ENCODE peak calls at places on chromosomes 3 and 15, in five cellular contexts. E, L, Y, K and H are unnamed samples.

GRCh38 chr3:127139601-127140500 is 53.1 kb upstream of the PRR23E start:
- DNase-seq in E (no peak), L (no peak), Y (no peak), K (peak; percentile 43), H (no peak)

GRCh38 chr3:127158614-127159221 is 34.2 kb upstream of the PRR23E start:
- DNase-seq in E (no peak), L (no peak), Y (no peak), K (no peak), H (peak; percentile 6)

GRCh38 chr15:63818191-63818590 is 15.6 kb downstream of the HERC1 start:
- DNase-seq in E (peak; percentile 22), L (no peak), Y (no peak), K (no peak), H (no peak)

GRCh38 chr3:157354722-157355121 is 81.9 kb upstream of the PTX3 start:
- DNase-seq in E (peak; percentile 18), L (no peak), Y (no peak), K (no peak), H (no peak)

GRCh38 chr3:10351013-10351735 is 30.3 kb upstream of the SEC13 start:
- DNase-seq in E (no peak), L (no peak), Y (no peak), K (peak; percentile 63), H (no peak)

GRCh38 chr15:89068325-89068784 is 19.9 kb upstream of the ABHD2 start:
- DNase-seq in E (peak; percentile 98), L (peak; percentile 69), Y (no peak), K (no peak), H (peak; percentile 46)

GRCh38 chr15:100973351-100974034 is 54.3 kb downstream of the LRRK1 start:
- DNase-seq in E (no peak), L (no peak), Y (no peak), K (peak; percentile 87), H (no peak)

GRCh38 chr3:71511037-71511436 is 72.5 kb downstream of the FOXP1 start:
- DNase-seq in E (peak; percentile 90), L (no peak), Y (no peak), K (no peak), H (peak; percentile 65)

GRCh38 chr3:177665122-177665808 is 468.0 kb upstream of the TBL1XR1 start:
- DNase-seq in E (peak; percentile 80), L (no peak), Y (no peak), K (no peak), H (no peak)

GRCh38 chr15:77266708-77267387 is 153.1 kb downstream of the PEAK1 start:
- DNase-seq in E (peak; percentile 64), L (no peak), Y (no peak), K (no peak), H (no peak)

GRCh38 chr15:89243046-89243690 is 611 bp upstream of the FANCI start:
- DNase-seq in E (peak; percentile 10), L (no peak), Y (no peak), K (no peak), H (no peak)

GRCh38 chr3:133905376-133905775 is 9.7 kb upstream of the RAB6B start:
- DNase-seq in E (no peak), L (no peak), Y (no peak), K (no peak), H (no peak)

GRCh38 chr15:97446138-97446537 is 514.4 kb upstream of the ARRDC4 start:
- DNase-seq in E (no peak), L (no peak), Y (no peak), K (no peak), H (no peak)

GRCh38 chr3:171284308-171285075 is 175.7 kb downstream of the TNIK start:
- DNase-seq in E (peak; percentile 98), L (peak; percentile 76), Y (no peak), K (peak; percentile 3), H (peak; percentile 43)

GRCh38 chr15:88647362-88648105 is 8.7 kb downstream of the ISG20 start:
- DNase-seq in E (no peak), L (no peak), Y (no peak), K (peak; percentile 65), H (no peak)

GRCh38 chr3:69719723-69720122 is 19.5 kb upstream of the MITF start:
- DNase-seq in E (no peak), L (no peak), Y (no peak), K (no peak), H (no peak)

GRCh38 chr15:72222433-72222832 is 8.6 kb downstream of the PKM start:
- DNase-seq in E (no peak), L (no peak), Y (no peak), K (no peak), H (peak; percentile 95)

GRCh38 chr3:128080323-128080898 is 28.2 kb downstream of the SEC61A1 start:
- DNase-seq in E (peak; percentile 98), L (no peak), Y (peak; percentile 62), K (no peak), H (peak; percentile 59)

GRCh38 chr15:71275098-71275497 is 159.8 kb downstream of the THSD4 start:
- DNase-seq in E (peak; percentile 92), L (no peak), Y (no peak), K (no peak), H (peak; percentile 73)

GRCh38 chr3:102512734-102513518 is 78.1 kb downstream of the ZPLD1 start:
- DNase-seq in E (no peak), L (no peak), Y (no peak), K (no peak), H (no peak)

GRCh38 chr15:101022876-101023275 is 103.7 kb downstream of the LRRK1 start:
- DNase-seq in E (no peak), L (no peak), Y (no peak), K (no peak), H (no peak)

GRCh38 chr3:108569336-108569735 is 19.9 kb downstream of the CIP2A start:
- DNase-seq in E (no peak), L (no peak), Y (no peak), K (no peak), H (no peak)

GRCh38 chr15:27868828-27869404 is 230.2 kb downstream of the OCA2 start:
- DNase-seq in E (no peak), L (no peak), Y (no peak), K (no peak), H (no peak)

GRCh38 chr3:99645277-99646106 is 7.1 kb downstream of the COL8A1 start:
- DNase-seq in E (peak; percentile 81), L (no peak), Y (peak; percentile 16), K (peak; percentile 23), H (peak; percentile 41)

GRCh38 chr3:51677358-51677757 is 6.3 kb downstream of the TEX264 start:
- DNase-seq in E (no peak), L (no peak), Y (no peak), K (no peak), H (no peak)

GRCh38 chr3:106337116-106337515 is 468.3 kb upstream of the CBLB start:
- DNase-seq in E (peak; percentile 58), L (no peak), Y (no peak), K (no peak), H (no peak)

DNA sequence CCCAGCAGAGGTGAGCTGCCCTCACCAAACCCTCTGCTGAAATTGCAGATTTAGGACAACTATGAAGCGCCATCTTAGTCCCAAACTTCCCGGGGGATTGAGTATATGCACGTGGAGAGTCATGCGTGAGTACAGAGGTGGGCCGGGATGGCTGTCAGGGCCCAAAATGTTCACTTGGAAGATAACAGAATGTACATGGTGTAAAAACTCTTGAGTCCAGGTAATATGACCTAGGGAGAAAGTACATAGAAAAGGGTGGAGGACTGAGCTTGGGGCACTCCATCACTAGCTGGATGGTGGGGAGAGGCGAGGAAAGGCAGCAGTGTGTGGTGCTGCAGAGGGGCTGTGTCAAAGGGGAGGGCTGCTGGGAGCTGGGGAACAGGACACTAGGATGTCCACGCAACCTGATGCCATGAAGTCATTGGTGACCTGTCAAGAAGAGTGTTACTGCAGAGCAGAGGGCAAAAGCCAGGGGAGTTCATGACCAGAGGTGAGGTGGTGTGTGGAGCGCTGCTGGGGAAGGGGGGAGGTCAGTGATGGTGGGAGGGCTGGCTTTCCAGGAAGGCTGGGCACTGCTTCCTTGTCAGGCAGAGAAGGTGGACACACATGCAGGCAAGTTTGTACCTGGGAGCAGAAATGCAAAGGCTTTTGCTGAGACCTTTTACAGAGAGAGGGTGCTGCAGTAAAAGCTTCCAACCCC is 236.2 kb upstream of the LYSMD4 start:
- DNase-seq in E (no peak), L (no peak), Y (no peak), K (no peak), H (no peak)
- TF ChIP-seq SMC3 in E (no peak), L (no peak), Y (no peak), K (no peak), H (no peak)

DNA sequence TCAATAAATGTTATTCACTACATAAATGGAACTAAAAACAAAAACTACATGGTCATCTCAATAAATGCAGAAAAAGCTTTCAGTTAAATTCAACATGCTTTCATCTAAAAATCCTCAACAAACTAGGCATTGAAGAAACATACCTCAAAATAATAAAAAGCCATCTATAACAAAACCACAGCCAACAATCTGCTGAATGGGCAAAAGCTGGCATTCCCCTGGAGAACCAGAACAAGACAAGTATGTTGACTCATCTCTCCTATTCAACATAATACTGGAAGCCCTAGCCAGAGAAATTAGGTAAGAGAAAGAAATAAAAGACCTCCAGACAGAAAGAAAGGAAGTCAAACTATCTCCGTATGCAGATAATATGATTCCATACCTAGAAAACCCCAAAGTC is 759.9 kb downstream of the EPHA3 start:
- DNase-seq in E (no peak), L (no peak), Y (no peak), K (no peak), H (no peak)
- TF ChIP-seq RFX5 in E (no peak), L (no peak), Y (no peak), K (no peak), H (no peak)

GRCh38 chr3:115324056-115324455 is 177.0 kb upstream of the ZBTB20 start:
- DNase-seq in E (no peak), L (no peak), Y (no peak), K (no peak), H (no peak)

GRCh38 chr3:115321396-115321795 is 174.3 kb upstream of the ZBTB20 start:
- DNase-seq in E (peak; percentile 31), L (no peak), Y (no peak), K (no peak), H (no peak)

GRCh38 chr3:115323380-115323779 is 176.3 kb upstream of the ZBTB20 start:
- DNase-seq in E (no peak), L (no peak), Y (no peak), K (no peak), H (no peak)

GRCh38 chr3:115322901-115323300 is 175.8 kb upstream of the ZBTB20 start:
- DNase-seq in E (no peak), L (no peak), Y (no peak), K (no peak), H (no peak)

DNA sequence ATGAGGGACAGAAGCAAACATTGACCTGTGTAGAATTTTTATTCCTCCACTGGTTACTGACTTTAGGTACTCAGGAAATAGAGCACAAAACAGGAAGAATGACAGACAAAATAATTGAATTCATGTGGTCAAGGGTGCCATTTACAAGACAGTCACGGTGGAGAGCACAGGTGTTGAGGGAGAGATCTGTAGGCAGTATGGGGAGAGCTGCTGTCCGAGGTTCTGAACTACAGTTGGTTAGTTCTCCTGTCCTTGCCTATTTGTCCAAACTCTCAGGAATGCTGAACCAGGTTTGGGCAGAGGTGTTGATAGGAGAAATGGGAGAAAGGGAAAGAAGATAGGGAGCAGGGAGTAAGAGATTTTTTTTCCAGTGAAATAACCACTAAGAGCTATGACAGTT is 178.5 kb upstream of the ZBTB20 start:
- DNase-seq in E (peak; percentile 50), L (no peak), Y (peak; percentile 5), K (no peak), H (no peak)
- TF ChIP-seq SMC3 in E (no peak), L (no peak), Y (no peak), K (no peak), H (no peak)

DNA sequence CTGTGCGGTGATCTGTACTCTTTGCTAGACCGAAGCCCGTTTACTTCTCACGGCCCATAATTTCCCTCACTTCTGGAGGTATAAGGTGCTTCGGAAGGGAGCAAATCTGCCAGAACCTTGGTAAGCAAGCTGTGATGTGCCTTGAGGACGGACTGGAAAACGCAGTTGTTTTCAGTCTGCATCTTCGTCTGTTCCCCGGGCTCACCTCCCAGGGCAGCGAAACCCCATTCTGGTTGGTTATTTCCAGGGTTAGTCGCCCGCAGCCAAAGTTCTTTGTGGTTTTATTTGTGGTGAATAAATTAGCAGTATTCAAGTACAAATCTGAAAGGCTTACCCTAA is 401 bp downstream of the RAMAC start:
- DNase-seq in E (peak; percentile 22), L (peak; percentile 7), Y (no peak), K (no peak), H (no peak)
- TF ChIP-seq RFX5 in E (no peak), L (no peak), Y (no peak), K (no peak), H (no peak)